ENCODE peak calls at places on chromosomes 11 and 22, in nine cellular contexts. B, J, N, E, H, M, O, V and L are unnamed samples. For H3K9me3, the result is how much of the 10 kb centered on the place peaks cover.

GRCh38 chr22:39496131-39496838 is 5.8 kb upstream of the MIEF1 start:
- DNase-seq in B (peak), J (peak), N (peak), E (peak), H (peak), M (peak), O (peak), V (peak), L (peak)

GRCh38 chr11:967995-968751 is 42.5 kb downstream of the AP2A2 start:
- DNase-seq in B (no peak), J (no peak), N (no peak), E (no peak), H (no peak), M (peak), O (no peak), V (no peak), L (no peak)

GRCh38 chr11:114180301-114181055 is 115.7 kb upstream of the NNMT start:
- DNase-seq in B (peak), J (peak), N (peak), E (no peak), H (peak), M (no peak), O (peak), V (peak), L (peak)

GRCh38 chr11:23755076-23755475 is 741.8 kb upstream of the LUZP2 start:
- DNase-seq in B (no peak), J (no peak), N (no peak), E (no peak), H (no peak), M (no peak), O (no peak), V (no peak), L (no peak)

GRCh38 chr11:44968510-44968909 is 17.8 kb upstream of the TP53I11 start:
- DNase-seq in B (no peak), J (no peak), N (no peak), E (no peak), H (no peak), M (no peak), O (no peak), V (no peak), L (no peak)

GRCh38 chr22:32103648-32104326 is 55.3 kb downstream of the C22orf42 start:
- DNase-seq in B (no peak), J (no peak), N (no peak), E (no peak), H (no peak), M (no peak), O (no peak), V (no peak), L (no peak)

GRCh38 chr11:100776212-100776896 is 89.3 kb downstream of the ARHGAP42 start:
- DNase-seq in B (no peak), J (no peak), N (no peak), E (peak), H (no peak), M (no peak), O (no peak), V (no peak), L (no peak)

GRCh38 chr11:35193767-35194166 is 54.8 kb downstream of the CD44 start:
- DNase-seq in B (no peak), J (no peak), N (no peak), E (no peak), H (no peak), M (no peak), O (no peak), V (no peak), L (no peak)

GRCh38 chr11:116787786-116788486 is at the start of gene ZPR1:
- DNase-seq in B (peak), J (peak), N (peak), E (peak), H (peak), M (peak), O (peak), V (peak), L (peak)

GRCh38 chr22:27906241-27906640 is 12.8 kb downstream of the PITPNB start:
- DNase-seq in B (no peak), J (no peak), N (no peak), E (no peak), H (no peak), M (no peak), O (no peak), V (no peak), L (no peak)

GRCh38 chr11:128400382-128401203 is 186.8 kb downstream of the ETS1 start:
- DNase-seq in B (no peak), J (no peak), N (no peak), E (no peak), H (no peak), M (no peak), O (no peak), V (no peak), L (no peak)

GRCh38 chr22:37314315-37315046 is 32.2 kb downstream of the CYTH4 start:
- DNase-seq in B (no peak), J (no peak), N (no peak), E (no peak), H (no peak), M (no peak), O (no peak), V (no peak), L (no peak)

GRCh38 chr11:75303544-75304224 is 47.8 kb downstream of the ARRB1 start:
- DNase-seq in B (no peak), J (no peak), N (no peak), E (no peak), H (no peak), M (no peak), O (no peak), V (no peak), L (no peak)

GRCh38 chr11:14905104-14906033 is 13.3 kb upstream of the CYP2R1 start:
- DNase-seq in B (peak), J (no peak), N (peak), E (peak), H (peak), M (peak), O (peak), V (peak), L (peak)

GRCh38 chr11:12088047-12088481 is 22.3 kb upstream of the MICAL2 start:
- DNase-seq in B (peak), J (peak), N (no peak), E (no peak), H (peak), M (no peak), O (peak), V (no peak), L (peak)

GRCh38 chr11:45615182-45615792 is 50.1 kb downstream of the CHST1 start:
- DNase-seq in B (no peak), J (no peak), N (no peak), E (no peak), H (no peak), M (no peak), O (no peak), V (no peak), L (no peak)

GRCh38 chr11:5229388-5229787 is 2.5 kb upstream of the HBB start:
- DNase-seq in B (no peak), J (no peak), N (no peak), E (no peak), H (no peak), M (no peak), O (no peak), V (no peak), L (no peak)

GRCh38 chr22:45475876-45476514 is 26.7 kb upstream of the FBLN1 start:
- DNase-seq in B (no peak), J (no peak), N (no peak), E (no peak), H (peak), M (no peak), O (no peak), V (no peak), L (no peak)

GRCh38 chr11:6926208-6927029 is at the start of gene ZNF215:
- DNase-seq in B (peak), J (peak), N (peak), E (peak), H (peak), M (peak), O (peak), V (peak), L (peak)

GRCh38 chr11:23364076-23364475 is 503.8 kb upstream of the CCDC179 start:
- DNase-seq in B (no peak), J (no peak), N (no peak), E (no peak), H (no peak), M (no peak), O (no peak), V (no peak), L (no peak)

GRCh38 chr11:76978818-76979217 is 55.4 kb upstream of the B3GNT6 start:
- DNase-seq in B (peak), J (no peak), N (no peak), E (no peak), H (no peak), M (no peak), O (no peak), V (no peak), L (no peak)

GRCh38 chr11:1373536-1374214 is 16.1 kb upstream of the BRSK2 start:
- DNase-seq in B (no peak), J (no peak), N (no peak), E (no peak), H (no peak), M (no peak), O (no peak), V (no peak), L (no peak)

GRCh38 chr11:63814383-63814736 is 1.1 kb downstream of the SPINDOC start:
- DNase-seq in B (no peak), J (no peak), N (no peak), E (no peak), H (no peak), M (no peak), O (no peak), V (no peak), L (no peak)

GRCh38 chr11:17544181-17544622 is at the start of gene USH1C:
- DNase-seq in B (no peak), J (no peak), N (no peak), E (peak), H (no peak), M (no peak), O (peak), V (no peak), L (peak)

GRCh38 chr11:46277623-46278386 is at the start of gene CREB3L1:
- DNase-seq in B (peak), J (no peak), N (peak), E (no peak), H (no peak), M (no peak), O (peak), V (peak), L (no peak)

GRCh38 chr11:47986219-47986618 is 5.9 kb downstream of the PTPRJ start:
- DNase-seq in B (no peak), J (no peak), N (no peak), E (no peak), H (no peak), M (no peak), O (no peak), V (no peak), L (no peak)

GRCh38 chr11:126703661-126704060 is 296.9 kb downstream of the KIRREL3 start:
- DNase-seq in B (no peak), J (no peak), N (no peak), E (no peak), H (no peak), M (no peak), O (no peak), V (no peak), L (no peak)

GRCh38 chr22:41290262-41291221 is 4.6 kb upstream of the RANGAP1 start:
- DNase-seq in B (no peak), J (no peak), N (no peak), E (no peak), H (no peak), M (peak), O (peak), V (no peak), L (no peak)

GRCh38 chr11:46160100-46160499 is 38.8 kb upstream of the PHF21A start:
- DNase-seq in B (no peak), J (no peak), N (no peak), E (no peak), H (no peak), M (no peak), O (no peak), V (no peak), L (no peak)

GRCh38 chr11:82703796-82704195 is 29.9 kb downstream of the FAM181B start:
- DNase-seq in B (no peak), J (no peak), N (no peak), E (no peak), H (no peak), M (no peak), O (no peak), V (no peak), L (no peak)

DNA sequence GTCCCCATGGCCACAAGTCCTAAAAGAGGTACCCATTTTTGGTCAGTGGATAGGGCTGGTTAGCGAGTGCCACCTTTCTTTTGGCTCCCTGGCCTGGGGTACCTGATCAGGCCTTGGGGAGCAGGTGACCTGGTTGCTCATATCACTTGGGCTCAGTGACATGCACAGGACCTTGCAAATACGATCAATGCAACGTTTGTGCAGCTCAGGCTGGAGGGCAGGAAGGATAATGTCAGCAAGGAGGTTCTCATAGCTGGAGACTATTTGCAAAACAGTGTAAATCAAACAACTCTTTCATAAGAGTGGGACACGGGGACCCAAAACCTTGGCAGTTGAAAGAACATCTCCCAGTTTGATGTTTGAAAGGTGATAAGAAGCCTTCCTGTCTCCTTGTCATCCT is 127.4 kb upstream of the CADM1 start:
- DNase-seq in B (no peak), J (no peak), N (no peak), E (no peak), H (no peak), M (no peak), O (no peak), V (no peak), L (no peak)
- H3K9me3 ChIP-seq in B (under half), J (under half), N (under half), E (under half), H (under half), M (under half), O (under half), V (under half), L (under half)

GRCh38 chr22:30291334-30291892 is 2.1 kb upstream of the CASTOR1 start:
- DNase-seq in B (no peak), J (peak), N (no peak), E (no peak), H (no peak), M (no peak), O (no peak), V (no peak), L (no peak)

GRCh38 chr22:30290318-30290678 is 993 bp upstream of the CASTOR1 start:
- DNase-seq in B (no peak), J (peak), N (no peak), E (no peak), H (no peak), M (no peak), O (no peak), V (peak), L (no peak)

GRCh38 chr22:30289980-30290313 is 642 bp upstream of the CASTOR1 start:
- DNase-seq in B (no peak), J (no peak), N (no peak), E (no peak), H (no peak), M (no peak), O (no peak), V (no peak), L (no peak)

GRCh38 chr22:30289126-30289979 is at the start of gene CASTOR1:
- DNase-seq in B (peak), J (peak), N (peak), E (peak), H (peak), M (peak), O (peak), V (peak), L (peak)

GRCh38 chr22:30290679-30291333 is 1.5 kb upstream of the CASTOR1 start:
- DNase-seq in B (peak), J (peak), N (peak), E (no peak), H (peak), M (peak), O (peak), V (peak), L (peak)
- TF ChIP-seq POLR2A in B (no peak), J (no peak), N (no peak), E (no peak), H (peak), M (peak), O (no peak), V (peak), L (no peak)

GRCh38 chr11:41133023-41133422 is 326.4 kb downstream of the LRRC4C start:
- DNase-seq in B (no peak), J (no peak), N (no peak), E (no peak), H (no peak), M (no peak), O (no peak), V (no peak), L (no peak)
- H3K9me3 ChIP-seq in B (under half), J (under half), N (under half), E (under half), H (under half), M (under half), O (under half), V (under half), L (under half)

GRCh38 chr22:50101870-50102565 is 12.2 kb downstream of the MOV10L1 start:
- DNase-seq in B (no peak), J (no peak), N (no peak), E (no peak), H (no peak), M (no peak), O (no peak), V (no peak), L (no peak)

GRCh38 chr22:50107529-50107928 is 17.7 kb downstream of the MOV10L1 start:
- DNase-seq in B (no peak), J (no peak), N (no peak), E (no peak), H (no peak), M (no peak), O (no peak), V (no peak), L (no peak)

GRCh38 chr22:50102946-50103345 is 13.1 kb downstream of the MOV10L1 start:
- DNase-seq in B (no peak), J (peak), N (no peak), E (peak), H (no peak), M (no peak), O (no peak), V (no peak), L (no peak)

GRCh38 chr22:50105529-50106100 is 15.8 kb downstream of the MOV10L1 start:
- DNase-seq in B (no peak), J (no peak), N (peak), E (no peak), H (no peak), M (no peak), O (no peak), V (no peak), L (no peak)

DNA sequence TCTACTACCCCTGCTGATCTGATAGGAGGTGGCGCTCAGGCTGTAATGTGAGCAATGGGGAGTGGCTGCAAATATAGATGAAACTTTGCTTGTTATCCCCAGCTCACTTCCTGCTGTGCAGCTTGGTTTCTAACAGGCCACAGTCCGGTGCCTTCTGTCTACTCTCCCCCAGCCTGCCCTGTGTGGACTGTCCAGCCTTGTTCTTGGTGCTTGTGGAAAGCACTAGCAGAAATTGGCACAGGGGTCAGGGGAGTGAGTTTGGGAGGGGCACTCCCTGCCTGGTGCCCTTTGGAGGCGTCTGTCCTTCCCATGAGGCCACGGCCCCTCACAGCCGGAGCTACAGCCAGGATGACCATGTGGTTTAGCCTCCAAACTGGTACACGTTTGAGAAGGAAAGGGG is 14.3 kb downstream of the MOV10L1 start:
- DNase-seq in B (no peak), J (no peak), N (no peak), E (no peak), H (no peak), M (no peak), O (no peak), V (no peak), L (no peak)
- TF ChIP-seq POLR2A in B (no peak), J (no peak), N (no peak), E (no peak), H (no peak), M (no peak), O (no peak), V (no peak), L (no peak)

GRCh38 chr22:49079743-49080500 is 747.8 kb downstream of the BRD1 start:
- DNase-seq in B (no peak), J (no peak), N (no peak), E (no peak), H (no peak), M (no peak), O (no peak), V (no peak), L (no peak)

GRCh38 chr22:49081261-49081666 is 746.4 kb downstream of the BRD1 start:
- DNase-seq in B (no peak), J (no peak), N (no peak), E (no peak), H (no peak), M (no peak), O (no peak), V (no peak), L (no peak)

GRCh38 chr22:49079027-49079725 is 748.5 kb downstream of the BRD1 start:
- DNase-seq in B (no peak), J (no peak), N (no peak), E (no peak), H (no peak), M (no peak), O (no peak), V (no peak), L (no peak)

GRCh38 chr22:49081926-49082325 is 745.7 kb downstream of the BRD1 start:
- DNase-seq in B (no peak), J (no peak), N (no peak), E (no peak), H (no peak), M (no peak), O (no peak), V (no peak), L (no peak)

DNA sequence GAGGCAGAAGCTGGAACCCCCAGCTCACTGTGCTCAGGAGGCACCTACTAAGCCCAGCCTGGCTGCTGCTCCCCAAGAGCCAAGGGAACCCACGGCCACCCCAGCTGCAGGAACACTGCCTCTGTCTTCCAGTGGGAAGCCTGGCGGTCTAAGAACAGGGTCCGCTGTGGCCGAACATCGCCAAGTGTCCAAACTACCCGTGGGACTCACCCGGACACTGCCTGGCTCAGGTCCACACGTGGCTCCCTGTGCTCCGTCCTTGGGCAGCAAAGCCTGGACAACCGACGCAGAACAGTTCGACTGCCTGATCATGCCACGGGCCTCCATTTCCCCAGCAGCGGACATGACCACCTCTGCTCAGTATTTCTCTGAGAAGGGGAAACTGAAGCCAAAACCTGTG is 747.0 kb downstream of the BRD1 start:
- DNase-seq in B (no peak), J (no peak), N (no peak), E (no peak), H (no peak), M (no peak), O (no peak), V (no peak), L (no peak)
- H3K9me3 ChIP-seq in B (under half), J (under half), N (under half), E (under half), H (under half), M (under half), O (under half), V (under half), L (under half)

DNA sequence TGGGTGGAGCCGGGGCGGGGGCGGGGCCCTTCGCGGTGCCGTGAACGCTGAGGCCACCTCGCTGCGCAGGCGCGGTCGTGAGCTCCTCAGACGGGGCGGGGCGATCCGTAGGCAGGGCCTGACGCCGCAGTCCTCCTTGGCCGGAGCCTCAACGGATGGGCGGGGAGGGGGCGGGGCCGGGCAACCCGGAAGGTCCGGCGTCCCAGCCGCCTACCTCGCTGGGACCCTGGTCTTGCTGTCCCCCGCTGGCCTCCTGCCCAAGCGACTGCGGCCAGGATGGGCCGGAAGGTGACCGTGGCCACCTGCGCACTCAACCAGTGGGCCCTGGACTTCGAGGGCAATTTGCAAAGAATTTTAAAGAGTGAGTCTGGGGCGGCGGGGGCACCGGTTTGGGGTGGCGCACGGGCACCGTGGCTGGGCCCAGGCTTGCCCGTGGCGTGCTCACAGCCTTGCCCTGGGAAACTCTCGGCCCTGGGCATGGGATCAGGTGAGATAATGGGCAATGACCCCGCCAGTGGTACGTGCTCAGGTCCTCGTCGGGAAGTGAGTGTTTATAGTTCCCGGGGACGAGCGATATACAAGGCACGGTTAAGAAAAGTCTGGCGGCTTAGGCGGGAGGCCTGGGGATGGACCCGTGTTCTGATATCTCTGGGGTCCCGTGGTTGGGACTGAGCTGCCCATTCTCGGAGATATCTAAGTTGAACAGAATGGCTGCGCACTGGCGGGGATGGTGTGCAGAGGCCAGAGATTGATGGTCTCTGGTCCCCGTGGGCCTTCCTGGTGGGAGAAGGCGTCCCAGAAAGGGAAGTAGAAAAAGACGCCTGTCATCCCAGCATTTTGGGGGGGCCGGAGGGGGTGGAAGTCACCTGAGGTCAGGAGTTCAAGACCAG is at the start of gene NADSYN1:
- DNase-seq in B (peak), J (peak), N (peak), E (peak), H (peak), M (peak), O (peak), V (peak), L (peak)
- TF ChIP-seq POLR2A in B (no peak), J (peak), N (no peak), E (peak), H (peak), M (no peak), O (peak), V (peak), L (no peak)